ENCODE peak calls at places on chromosomes 2 and 18, in six cellular contexts. C is amniotic stem cell, X is H7, P is amygdala, K is Peyer's patch, W is GM23248. U is an unnamed sample.

GRCh38 chr2:62071126-62071598 is 124.8 kb upstream of the B3GNT2 start:
- DNase-seq in C (no peak), X (no peak), P (no peak), K (no peak), W (peak), U (no peak)

GRCh38 chr18:37422116-37422515 is 143.5 kb downstream of the CELF4 start:
- DNase-seq in C (no peak), X (no peak), P (no peak), K (no peak), W (no peak), U (no peak)

GRCh38 chr2:168687314-168687713 is 115.1 kb upstream of the NOSTRIN start:
- DNase-seq in C (no peak), X (no peak), P (no peak), K (peak), W (peak), U (no peak)

GRCh38 chr2:161077367-161078210 is 82.6 kb upstream of the TANK start:
- DNase-seq in C (no peak), X (no peak), P (no peak), K (peak), W (peak), U (peak)

GRCh38 chr2:225993430-225993829 is 593.9 kb downstream of the NYAP2 start:
- DNase-seq in C (no peak), X (no peak), P (no peak), K (no peak), W (peak), U (no peak)

GRCh38 chr2:86809481-86810121 is 18.9 kb upstream of the CD8A start:
- DNase-seq in C (no peak), X (peak), P (no peak), K (no peak), W (no peak), U (no peak)

GRCh38 chr2:101064868-101065549 is 62.9 kb downstream of the RPL31 start:
- DNase-seq in C (no peak), X (no peak), P (no peak), K (no peak), W (peak), U (no peak)

GRCh38 chr2:122100371-122101150 is 345.1 kb downstream of the TSN start:
- DNase-seq in C (no peak), X (peak), P (no peak), K (no peak), W (peak), U (no peak)

GRCh38 chr2:153873062-153874048 is 1.6 kb downstream of the GALNT13 start:
- DNase-seq in C (no peak), X (peak), P (no peak), K (no peak), W (no peak), U (no peak)

GRCh38 chr2:49770919-49771318 is 616.6 kb upstream of the FSHR start:
- DNase-seq in C (no peak), X (peak), P (peak), K (peak), W (peak), U (peak)

GRCh38 chr2:37782721-37783438 is 111.4 kb upstream of the CDC42EP3 start:
- DNase-seq in C (peak), X (no peak), P (no peak), K (no peak), W (peak), U (peak)

GRCh38 chr18:8776544-8776943 is 71.2 kb downstream of the MTCL1 start:
- DNase-seq in C (no peak), X (no peak), P (no peak), K (peak), W (no peak), U (no peak)

GRCh38 chr2:226891780-226892590 is 56.1 kb downstream of the RHBDD1 start:
- DNase-seq in C (peak), X (no peak), P (no peak), K (no peak), W (peak), U (no peak)

GRCh38 chr2:149732001-149732685 is 144.6 kb upstream of the MMADHC start:
- DNase-seq in C (peak), X (no peak), P (no peak), K (no peak), W (peak), U (peak)

GRCh38 chr2:177030391-177031000 is 182.1 kb upstream of the HNRNPA3 start:
- DNase-seq in C (no peak), X (no peak), P (peak), K (no peak), W (no peak), U (no peak)

GRCh38 chr2:169900686-169901085 is 73.4 kb downstream of the UBR3 start:
- DNase-seq in C (no peak), X (no peak), P (no peak), K (no peak), W (no peak), U (no peak)

GRCh38 chr2:111239107-111239506 is 118.4 kb downstream of the BCL2L11 start:
- DNase-seq in C (no peak), X (no peak), P (no peak), K (no peak), W (no peak), U (no peak)

GRCh38 chr2:41400057-41400665 is 647.7 kb upstream of the PKDCC start:
- DNase-seq in C (no peak), X (peak), P (no peak), K (no peak), W (peak), U (no peak)

GRCh38 chr2:183359867-183360266 is 235.6 kb downstream of the NUP35 start:
- DNase-seq in C (no peak), X (no peak), P (no peak), K (no peak), W (peak), U (no peak)

GRCh38 chr18:63299837-63300787 is 19.5 kb downstream of the BCL2 start:
- DNase-seq in C (no peak), X (no peak), P (no peak), K (no peak), W (peak), U (no peak)

GRCh38 chr2:234363011-234363487 is 133.8 kb downstream of the ARL4C start:
- DNase-seq in C (no peak), X (peak), P (no peak), K (no peak), W (peak), U (no peak)

GRCh38 chr2:46297546-46298271 is 502 bp downstream of the EPAS1 start:
- DNase-seq in C (no peak), X (peak), P (no peak), K (peak), W (peak), U (peak)

GRCh38 chr2:129861666-129862288 is 117.7 kb upstream of the RAB6C start:
- DNase-seq in C (no peak), X (peak), P (no peak), K (no peak), W (no peak), U (no peak)

GRCh38 chr2:17793293-17793692 is 23.0 kb upstream of the MSGN1 start:
- DNase-seq in C (no peak), X (no peak), P (no peak), K (no peak), W (no peak), U (no peak)

GRCh38 chr2:233059547-233059796 is 670 bp upstream of the INPP5D start:
- DNase-seq in C (no peak), X (peak), P (no peak), K (no peak), W (no peak), U (no peak)

GRCh38 chr2:139142252-139142651 is 362.1 kb upstream of the NXPH2 start:
- DNase-seq in C (no peak), X (peak), P (no peak), K (no peak), W (peak), U (no peak)

GRCh38 chr2:157559061-157559460 is 69.6 kb downstream of the ACVR1C start:
- DNase-seq in C (no peak), X (no peak), P (no peak), K (no peak), W (peak), U (no peak)

GRCh38 chr2:10045561-10046355 is 2.4 kb downstream of the KLF11 start:
- DNase-seq in C (no peak), X (no peak), P (no peak), K (no peak), W (peak), U (no peak)

GRCh38 chr2:240877460-240878340 is 9.1 kb downstream of the AGXT start:
- DNase-seq in C (no peak), X (peak), P (no peak), K (no peak), W (no peak), U (no peak)

GRCh38 chr2:109423556-109424359 is 190.0 kb downstream of the SEPTIN10 start:
- DNase-seq in C (no peak), X (peak), P (no peak), K (no peak), W (no peak), U (peak)

GRCh38 chr18:48766025-48766424 is 184.7 kb downstream of the SMAD7 start:
- DNase-seq in C (no peak), X (no peak), P (no peak), K (no peak), W (no peak), U (no peak)

GRCh38 chr2:8437228-8437948 is 244.5 kb upstream of the ID2 start:
- DNase-seq in C (no peak), X (no peak), P (no peak), K (no peak), W (peak), U (no peak)

GRCh38 chr18:25097119-25098114 is 254.5 kb downstream of the ZNF521 start:
- DNase-seq in C (no peak), X (no peak), P (no peak), K (no peak), W (no peak), U (no peak)

GRCh38 chr2:70893186-70893585 is 42.5 kb upstream of the ATP6V1B1 start:
- DNase-seq in C (no peak), X (peak), P (no peak), K (no peak), W (no peak), U (no peak)

GRCh38 chr18:12236934-12237832 is 17.0 kb upstream of the CIDEA start:
- DNase-seq in C (no peak), X (peak), P (peak), K (peak), W (peak), U (peak)

U was measured in transverse colon.